ENCODE peak calls at places on chromosome 19, in five cellular contexts. B is amygdala; G is NCI-H1694 treated with DMSO at 0.1 percent for 48 hours; L is stimulated activated naive B cell treated with anti-CD40 and anti-IgM and Interleukin-4, amounts not matched to agents 10 μg/mL and 1 μg/mL and 100 μg/mL, for 72 hours; A is RPMI7951. I is an unnamed sample.

GRCh38 chr19:18996796-18997394 is 36.4 kb downstream of the SUGP2 start:
- DNase-seq in B (no peak), G (no peak), L (no peak), A (no peak), I (no peak)

GRCh38 chr19:18854982-18855381 is 23.2 kb downstream of the UPF1 start:
- DNase-seq in B (no peak), G (no peak), L (no peak), A (no peak), I (peak)

GRCh38 chr19:3179739-3180293 is 1.2 kb downstream of the S1PR4 start:
- DNase-seq in B (no peak), G (no peak), L (no peak), A (no peak), I (no peak)

GRCh38 chr19:7257148-7258041 is 36.8 kb downstream of the INSR start:
- DNase-seq in B (no peak), G (no peak), L (no peak), A (no peak), I (no peak)

GRCh38 chr19:50728084-50728737 is 5.0 kb downstream of the CLEC11A start:
- DNase-seq in B (peak), G (no peak), L (peak), A (peak), I (peak)

GRCh38 chr19:45607071-45608029 is 5.3 kb upstream of the GPR4 start:
- DNase-seq in B (peak), G (peak), L (no peak), A (peak), I (peak)

GRCh38 chr19:45402469-45403070 is 2.3 kb downstream of the PPP1R13L start:
- DNase-seq in B (no peak), G (no peak), L (no peak), A (no peak), I (peak)

GRCh38 chr19:6292006-6292405 is 12.2 kb upstream of the MLLT1 start:
- DNase-seq in B (no peak), G (no peak), L (no peak), A (no peak), I (no peak)

GRCh38 chr19:10896851-10897526 is 25.6 kb downstream of the CARM1 start:
- DNase-seq in B (no peak), G (no peak), L (no peak), A (no peak), I (no peak)

GRCh38 chr19:11088508-11089253 is 582 bp upstream of the LDLR start:
- DNase-seq in B (peak), G (no peak), L (no peak), A (no peak), I (no peak)

GRCh38 chr19:47618771-47619170 is 9.8 kb downstream of the BICRA start:
- DNase-seq in B (no peak), G (no peak), L (no peak), A (no peak), I (peak)

GRCh38 chr19:23560051-23560450 is 127.0 kb downstream of the ZNF675 start:
- DNase-seq in B (no peak), G (no peak), L (no peak), A (no peak), I (no peak)

GRCh38 chr19:51064534-51065220 is at the start of gene KLK13:
- DNase-seq in B (no peak), G (no peak), L (no peak), A (no peak), I (peak)

GRCh38 chr19:45972081-45972943 is 1.4 kb downstream of the NOVA2 start:
- DNase-seq in B (peak), G (no peak), L (peak), A (no peak), I (no peak)

GRCh38 chr19:33683881-33684549 is 62.3 kb downstream of the CHST8 start:
- DNase-seq in B (no peak), G (no peak), L (no peak), A (peak), I (peak)

GRCh38 chr19:16429066-16429758 is 42.6 kb downstream of the EPS15L1 start:
- DNase-seq in B (peak), G (peak), L (no peak), A (no peak), I (peak)

GRCh38 chr19:18606281-18607221 is at the start of gene CRLF1:
- DNase-seq in B (no peak), G (no peak), L (no peak), A (no peak), I (peak)

GRCh38 chr19:3955688-3956087 is 15.2 kb downstream of the DAPK3 start:
- DNase-seq in B (no peak), G (no peak), L (no peak), A (no peak), I (no peak)

GRCh38 chr19:5799247-5800241 is 5.3 kb upstream of the NRTN start:
- DNase-seq in B (no peak), G (no peak), L (no peak), A (no peak), I (no peak)

GRCh38 chr19:49592486-49593232 is 1.7 kb downstream of the PRR12 start:
- DNase-seq in B (peak), G (peak), L (no peak), A (peak), I (no peak)

GRCh38 chr19:14542721-14543328 is 13.4 kb downstream of the TECR start:
- DNase-seq in B (no peak), G (no peak), L (no peak), A (peak), I (no peak)

GRCh38 chr19:35533201-35533821 is at the start of gene GAPDHS:
- DNase-seq in B (no peak), G (no peak), L (no peak), A (no peak), I (no peak)

GRCh38 chr19:7295912-7296486 is 1.8 kb upstream of the INSR start:
- DNase-seq in B (no peak), G (no peak), L (no peak), A (no peak), I (no peak)

GRCh38 chr19:7597689-7598088 is 2.0 kb downstream of the CAMSAP3 start:
- DNase-seq in B (no peak), G (no peak), L (no peak), A (no peak), I (no peak)

GRCh38 chr19:10205636-10206035 is 10.9 kb upstream of the DNMT1 start:
- DNase-seq in B (no peak), G (no peak), L (no peak), A (no peak), I (no peak)

GRCh38 chr19:10270616-10271394 is at the start of gene ICAM1:
- DNase-seq in B (peak), G (no peak), L (peak), A (peak), I (peak)

GRCh38 chr19:40623403-40624239 is 22.5 kb downstream of the LTBP4 start:
- DNase-seq in B (no peak), G (no peak), L (no peak), A (no peak), I (no peak)

GRCh38 chr19:49019242-49019932 is 2.5 kb upstream of the LHB start:
- DNase-seq in B (no peak), G (peak), L (peak), A (peak), I (peak)

GRCh38 chr19:13861714-13862531 is 15.0 kb upstream of the NANOS3 start:
- DNase-seq in B (peak), G (peak), L (peak), A (peak), I (peak)

GRCh38 chr19:55490478-55491436 is 2.5 kb downstream of the SSC5D start:
- DNase-seq in B (no peak), G (no peak), L (no peak), A (no peak), I (no peak)

GRCh38 chr19:29480507-29480906 is 45.3 kb upstream of the VSTM2B start:
- DNase-seq in B (no peak), G (no peak), L (no peak), A (no peak), I (no peak)

GRCh38 chr19:51478381-51479285 is at the start of gene CEACAM18:
- DNase-seq in B (no peak), G (no peak), L (no peak), A (no peak), I (no peak)

GRCh38 chr19:17915940-17916593 is 16.7 kb upstream of the CCDC124 start:
- DNase-seq in B (no peak), G (no peak), L (no peak), A (no peak), I (no peak)

GRCh38 chr19:51784922-51785690 is 9.9 kb upstream of the FPR3 start:
- DNase-seq in B (no peak), G (no peak), L (peak), A (peak), I (peak)

GRCh38 chr19:1133471-1133929 is 29.7 kb downstream of the GPX4 start:
- DNase-seq in B (no peak), G (no peak), L (peak), A (no peak), I (no peak)

GRCh38 chr19:33063356-33064116 is 1.2 kb downstream of the RHPN2 start:
- DNase-seq in B (no peak), G (no peak), L (no peak), A (peak), I (no peak)

GRCh38 chr19:48216933-48217332 is 38.8 kb downstream of the CARD8 start:
- DNase-seq in B (no peak), G (no peak), L (no peak), A (no peak), I (no peak)